ENCODE peak calls at places on chromosomes 3 and 15, in four cellular contexts. F, W, I and Z are unnamed samples.
A peak's percentile ranks its signal among the peaks of the same experiment; 100 is the strongest.

GRCh38 chr15:41838400-41838897 is at the start of gene PLA2G4B:
- DNase-seq in W (peak; percentile 61), I (no peak), F (no peak), Z (peak; percentile 92)

GRCh38 chr3:69011331-69011730 is 2.2 kb downstream of the EOGT start:
- DNase-seq in W (no peak), I (no peak), F (no peak), Z (peak; percentile 34)

GRCh38 chr3:174821477-174821876 is 37.7 kb upstream of the NAALADL2 start:
- DNase-seq in F (no peak), I (no peak), W (no peak), Z (no peak)

GRCh38 chr15:70149667-70150404 is 52.1 kb upstream of the TLE3 start:
- DNase-seq in F (no peak), W (peak; percentile 20), I (no peak), Z (peak; percentile 46)

GRCh38 chr15:80906159-80906775 is 83.4 kb downstream of the MESD start:
- DNase-seq in W (peak; percentile 62), I (no peak), F (no peak), Z (peak; percentile 67)

GRCh38 chr3:180888992-180889560 is 23.4 kb upstream of the FXR1 start:
- DNase-seq in F (no peak), I (no peak), W (no peak), Z (no peak)

GRCh38 chr3:106345353-106346027 is 476.7 kb upstream of the CBLB start:
- DNase-seq in I (no peak), W (peak; percentile 30), F (no peak), Z (peak; percentile 89)

GRCh38 chr15:37698679-37699078 is 235.8 kb upstream of the TMCO5A start:
- DNase-seq in F (no peak), W (no peak), I (no peak), Z (peak; percentile 4)

GRCh38 chr15:80618666-80619481 is 76.2 kb upstream of the ABHD17C start:
- DNase-seq in I (no peak), W (no peak), F (no peak), Z (peak; percentile 14)